ENCODE peak calls at places on chromosomes 5 and 9, in four cellular contexts. One of them, this sample, is unnamed.

GRCh38 chr9:33923998-33924701 is 107.2 kb downstream of the UBE2R2 start:
- DNase-seq in HepG2: no peak
- DNase-seq in K562: no peak
- DNase-seq in GM12878: no peak
- DNase-seq in this sample: no peak

GRCh38 chr5:1137567-1138444 is 25.9 kb upstream of the SLC12A7 start:
- DNase-seq in HepG2: no peak
- DNase-seq in K562: peak; percentile 28
- DNase-seq in GM12878: no peak
- DNase-seq in this sample: no peak

GRCh38 chr9:82271099-82271498 is 282.5 kb downstream of the SPATA31D1 start:
- DNase-seq in HepG2: no peak
- DNase-seq in K562: no peak
- DNase-seq in GM12878: no peak
- DNase-seq in this sample: no peak

GRCh38 chr9:134287591-134288518 is 38.4 kb upstream of the RXRA start:
- DNase-seq in HepG2: no peak
- DNase-seq in K562: no peak
- DNase-seq in GM12878: no peak
- DNase-seq in this sample: no peak

GRCh38 chr5:87499478-87500410 is 87.0 kb upstream of the CCNH start:
- DNase-seq in HepG2: no peak
- DNase-seq in K562: no peak
- DNase-seq in GM12878: no peak
- DNase-seq in this sample: no peak

GRCh38 chr9:113620016-113620376 is 156.5 kb downstream of the RGS3 start:
- DNase-seq in HepG2: no peak
- DNase-seq in K562: no peak
- DNase-seq in GM12878: no peak
- DNase-seq in this sample: no peak

GRCh38 chr5:36458746-36459145 is 147.7 kb upstream of the SLC1A3 start:
- DNase-seq in HepG2: no peak
- DNase-seq in K562: no peak
- DNase-seq in GM12878: no peak
- DNase-seq in this sample: no peak

GRCh38 chr5:56522972-56523371 is 289.8 kb upstream of the ANKRD55 start:
- DNase-seq in HepG2: no peak
- DNase-seq in K562: no peak
- DNase-seq in GM12878: no peak
- DNase-seq in this sample: no peak

GRCh38 chr5:149745-150450 is 41.4 kb upstream of the LRRC14B start:
- DNase-seq in HepG2: no peak
- DNase-seq in K562: no peak
- DNase-seq in GM12878: no peak
- DNase-seq in this sample: no peak

GRCh38 chr5:54457094-54457531 is 1.6 kb downstream of the HSPB3 start:
- DNase-seq in HepG2: peak; percentile 6
- DNase-seq in K562: peak; percentile 36
- DNase-seq in GM12878: no peak
- DNase-seq in this sample: no peak

DNA sequence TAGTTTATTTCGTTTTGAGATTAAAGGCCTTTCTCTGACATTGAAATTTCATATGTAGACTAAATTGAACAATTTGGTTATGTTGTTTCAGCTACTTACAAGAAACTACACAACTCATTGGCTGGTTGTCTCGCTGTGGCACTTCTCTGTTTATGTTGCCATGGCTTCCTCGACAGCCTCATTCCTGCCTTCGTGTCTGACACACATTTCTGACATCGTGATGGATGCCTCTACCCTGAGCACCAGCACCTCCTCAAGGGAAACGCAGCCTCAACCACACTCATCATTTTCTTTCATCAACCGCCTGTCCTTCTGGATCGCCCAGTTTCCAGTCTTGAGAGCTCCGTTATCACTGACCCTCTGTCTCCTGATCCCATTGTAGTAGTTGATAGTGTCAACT is 562.8 kb downstream of the PDE4D start:
- DNase-seq in HepG2: no peak
- DNase-seq in K562: no peak
- DNase-seq in GM12878: no peak
- DNase-seq in this sample: no peak
- TF ChIP-seq TARDBP in HepG2: no peak
- TF ChIP-seq TARDBP in K562: no peak
- TF ChIP-seq TARDBP in GM12878: no peak
- TF ChIP-seq TARDBP in this sample: no peak

GRCh38 chr5:167657016-167657415 is 634.4 kb upstream of the WWC1 start:
- DNase-seq in HepG2: no peak
- DNase-seq in K562: no peak
- DNase-seq in GM12878: no peak
- DNase-seq in this sample: no peak
- TF ChIP-seq TARDBP in HepG2: no peak
- TF ChIP-seq TARDBP in K562: no peak
- TF ChIP-seq TARDBP in GM12878: no peak
- TF ChIP-seq TARDBP in this sample: no peak

GRCh38 chr5:127572930-127573329 is 55.5 kb downstream of the PRRC1 start:
- DNase-seq in HepG2: no peak
- DNase-seq in K562: peak; percentile 0
- DNase-seq in GM12878: no peak
- DNase-seq in this sample: peak; percentile 13
- TF ChIP-seq TARDBP in HepG2: no peak
- TF ChIP-seq TARDBP in K562: no peak
- TF ChIP-seq TARDBP in GM12878: no peak
- TF ChIP-seq TARDBP in this sample: no peak

DNA sequence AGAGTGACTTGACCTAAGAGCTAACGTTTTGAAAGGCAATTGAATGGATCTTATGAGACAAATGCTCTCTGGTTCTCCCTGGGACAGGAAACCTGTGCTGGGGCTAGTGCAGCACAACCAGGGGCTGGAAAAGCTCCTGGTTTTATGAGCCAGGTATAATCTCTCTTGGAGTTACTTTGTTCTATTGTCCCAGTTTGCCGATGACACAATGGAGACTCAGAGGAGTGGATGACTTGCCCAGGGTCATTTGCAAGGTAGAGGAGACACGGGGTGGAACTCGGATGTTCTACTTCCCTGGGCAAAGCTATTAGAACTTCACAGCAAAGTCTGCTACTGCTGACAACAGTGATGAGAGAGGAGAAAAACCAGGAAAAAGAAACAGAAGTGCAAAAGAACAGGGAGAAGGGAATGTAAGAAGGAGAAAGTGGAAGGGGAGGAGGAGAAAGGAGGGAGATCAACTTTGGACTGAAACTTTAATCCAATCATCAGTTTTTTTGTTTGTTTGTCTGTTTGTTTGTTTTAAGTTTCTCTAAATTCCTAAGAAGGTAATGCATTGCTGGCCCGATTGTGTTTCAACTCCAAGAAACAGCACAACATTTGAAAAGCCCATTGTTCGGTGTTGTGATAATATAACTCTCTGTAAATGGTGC is 7.4 kb upstream of the GSN start:
- DNase-seq in HepG2: no peak
- DNase-seq in K562: no peak
- DNase-seq in GM12878: no peak
- DNase-seq in this sample: no peak
- TF ChIP-seq TARDBP in HepG2: no peak
- TF ChIP-seq TARDBP in K562: no peak
- TF ChIP-seq TARDBP in GM12878: no peak
- TF ChIP-seq TARDBP in this sample: no peak

DNA sequence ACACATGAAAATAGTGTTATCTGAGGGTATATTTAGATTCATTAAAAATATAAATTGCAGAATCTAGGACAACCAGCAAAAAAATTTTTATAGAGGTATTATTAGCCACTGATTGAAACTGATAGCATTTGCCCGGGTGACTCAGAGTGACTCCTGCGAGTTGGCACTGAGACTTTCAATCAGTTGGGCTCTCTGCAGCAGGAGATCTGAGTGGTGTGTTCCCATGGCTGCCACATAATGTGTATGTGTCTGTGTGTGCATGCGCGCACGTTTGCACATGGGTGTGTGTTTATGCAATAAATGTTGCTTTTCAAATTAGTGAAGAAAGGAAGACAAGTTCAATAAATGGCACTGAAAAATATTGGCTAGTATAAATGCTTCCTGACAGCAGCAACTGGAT is 100.1 kb upstream of the MRPS30 start:
- DNase-seq in HepG2: no peak
- DNase-seq in K562: no peak
- DNase-seq in GM12878: no peak
- DNase-seq in this sample: no peak
- TF ChIP-seq TARDBP in HepG2: no peak
- TF ChIP-seq TARDBP in K562: no peak
- TF ChIP-seq TARDBP in GM12878: no peak
- TF ChIP-seq TARDBP in this sample: no peak

DNA sequence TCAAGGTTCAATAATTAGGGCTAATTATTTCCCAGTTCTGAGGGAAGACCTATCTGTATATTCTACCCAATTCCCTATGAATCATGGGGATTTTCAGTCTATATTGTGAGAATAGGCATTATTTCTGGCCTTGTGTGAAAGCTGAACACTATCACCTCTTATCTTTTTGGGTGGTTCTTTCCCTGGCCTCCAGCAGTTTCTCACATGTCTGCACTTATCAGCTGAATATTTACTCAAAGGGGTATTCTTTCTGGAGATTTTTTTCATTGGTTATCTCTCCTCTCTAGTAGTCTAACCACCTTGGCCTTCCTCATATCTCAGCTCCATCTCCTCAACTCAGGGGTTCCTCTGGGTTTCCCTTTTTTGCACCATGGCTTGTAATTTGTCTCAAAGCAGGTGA is 64.9 kb upstream of the LIFR start:
- DNase-seq in HepG2: no peak
- DNase-seq in K562: no peak
- DNase-seq in GM12878: no peak
- DNase-seq in this sample: no peak
- TF ChIP-seq TARDBP in HepG2: no peak
- TF ChIP-seq TARDBP in K562: no peak
- TF ChIP-seq TARDBP in GM12878: no peak
- TF ChIP-seq TARDBP in this sample: no peak